ENCODE peak calls at places on chromosomes 5 and 9, in ten cellular contexts. One of them, this sample, is unnamed. For H3K4me1, the result is how much of the 10 kb centered on the place peaks cover.

GRCh38 chr5:173498286-173498685 is 118.2 kb downstream of the BOD1 start:
- DNase-seq in A549: no peak
- DNase-seq in HepG2: no peak
- DNase-seq in K562: no peak
- DNase-seq in ovary: no peak
- DNase-seq in suprapubic skin: no peak
- DNase-seq in upper lobe of left lung: no peak
- DNase-seq in stomach: no peak
- DNase-seq in tibial nerve: no peak
- DNase-seq in H1: peak
- DNase-seq in this sample: no peak

GRCh38 chr5:138439537-138440225 is 824 bp downstream of the REEP2 start:
- DNase-seq in A549: no peak
- DNase-seq in HepG2: no peak
- DNase-seq in K562: peak
- DNase-seq in ovary: peak
- DNase-seq in suprapubic skin: no peak
- DNase-seq in upper lobe of left lung: no peak
- DNase-seq in stomach: no peak
- DNase-seq in tibial nerve: no peak
- DNase-seq in H1: peak
- DNase-seq in this sample: no peak

GRCh38 chr9:4814913-4815312 is 22.2 kb downstream of the RCL1 start:
- DNase-seq in A549: no peak
- DNase-seq in HepG2: no peak
- DNase-seq in K562: no peak
- DNase-seq in ovary: no peak
- DNase-seq in suprapubic skin: no peak
- DNase-seq in upper lobe of left lung: no peak
- DNase-seq in stomach: no peak
- DNase-seq in tibial nerve: no peak
- DNase-seq in H1: no peak
- DNase-seq in this sample: no peak

GRCh38 chr5:22044229-22044628 is 808.9 kb downstream of the CDH12 start:
- DNase-seq in A549: no peak
- DNase-seq in HepG2: no peak
- DNase-seq in K562: no peak
- DNase-seq in ovary: no peak
- DNase-seq in suprapubic skin: no peak
- DNase-seq in upper lobe of left lung: no peak
- DNase-seq in stomach: no peak
- DNase-seq in tibial nerve: no peak
- DNase-seq in H1: no peak
- DNase-seq in this sample: no peak

GRCh38 chr5:36232533-36232932 is 9.2 kb downstream of the NADK2 start:
- DNase-seq in A549: no peak
- DNase-seq in HepG2: no peak
- DNase-seq in K562: no peak
- DNase-seq in ovary: no peak
- DNase-seq in suprapubic skin: no peak
- DNase-seq in upper lobe of left lung: no peak
- DNase-seq in stomach: no peak
- DNase-seq in tibial nerve: no peak
- DNase-seq in H1: no peak
- DNase-seq in this sample: no peak

GRCh38 chr5:32027717-32028321 is 146.3 kb downstream of the GOLPH3 start:
- DNase-seq in A549: peak
- DNase-seq in HepG2: peak
- DNase-seq in K562: no peak
- DNase-seq in ovary: peak
- DNase-seq in suprapubic skin: no peak
- DNase-seq in upper lobe of left lung: peak
- DNase-seq in stomach: no peak
- DNase-seq in tibial nerve: peak
- DNase-seq in H1: no peak
- DNase-seq in this sample: peak

GRCh38 chr9:136563646-136564321 is 17.9 kb upstream of the NOTCH1 start:
- DNase-seq in A549: no peak
- DNase-seq in HepG2: no peak
- DNase-seq in K562: no peak
- DNase-seq in ovary: no peak
- DNase-seq in suprapubic skin: no peak
- DNase-seq in upper lobe of left lung: no peak
- DNase-seq in stomach: no peak
- DNase-seq in tibial nerve: no peak
- DNase-seq in H1: no peak
- DNase-seq in this sample: no peak

GRCh38 chr9:136681029-136681428 is 6.2 kb downstream of the AGPAT2 start:
- DNase-seq in A549: no peak
- DNase-seq in HepG2: no peak
- DNase-seq in K562: no peak
- DNase-seq in ovary: no peak
- DNase-seq in suprapubic skin: no peak
- DNase-seq in upper lobe of left lung: no peak
- DNase-seq in stomach: no peak
- DNase-seq in tibial nerve: no peak
- DNase-seq in H1: no peak
- DNase-seq in this sample: no peak

GRCh38 chr9:68947015-68947414 is 66.9 kb downstream of the PRKACG start:
- DNase-seq in A549: no peak
- DNase-seq in HepG2: no peak
- DNase-seq in K562: no peak
- DNase-seq in ovary: no peak
- DNase-seq in suprapubic skin: no peak
- DNase-seq in upper lobe of left lung: no peak
- DNase-seq in stomach: no peak
- DNase-seq in tibial nerve: no peak
- DNase-seq in H1: peak
- DNase-seq in this sample: no peak

GRCh38 chr5:110045153-110045552 is 355.4 kb downstream of the MAN2A1 start:
- DNase-seq in A549: no peak
- DNase-seq in HepG2: no peak
- DNase-seq in K562: no peak
- DNase-seq in ovary: no peak
- DNase-seq in suprapubic skin: no peak
- DNase-seq in upper lobe of left lung: no peak
- DNase-seq in stomach: no peak
- DNase-seq in tibial nerve: no peak
- DNase-seq in H1: no peak
- DNase-seq in this sample: no peak

GRCh38 chr5:141934099-141934844 is 10.6 kb downstream of the DELE1 start:
- DNase-seq in A549: no peak
- DNase-seq in HepG2: no peak
- DNase-seq in K562: no peak
- DNase-seq in ovary: no peak
- DNase-seq in suprapubic skin: no peak
- DNase-seq in upper lobe of left lung: no peak
- DNase-seq in stomach: peak
- DNase-seq in tibial nerve: no peak
- DNase-seq in H1: no peak
- DNase-seq in this sample: no peak

GRCh38 chr5:148543727-148544126 is 110.6 kb downstream of the HTR4 start:
- DNase-seq in A549: no peak
- DNase-seq in HepG2: no peak
- DNase-seq in K562: no peak
- DNase-seq in ovary: no peak
- DNase-seq in suprapubic skin: no peak
- DNase-seq in upper lobe of left lung: no peak
- DNase-seq in stomach: no peak
- DNase-seq in tibial nerve: no peak
- DNase-seq in H1: no peak
- DNase-seq in this sample: no peak

GRCh38 chr5:23419115-23419514 is 88.3 kb upstream of the PRDM9 start:
- DNase-seq in A549: peak
- DNase-seq in HepG2: no peak
- DNase-seq in K562: no peak
- DNase-seq in ovary: no peak
- DNase-seq in suprapubic skin: no peak
- DNase-seq in upper lobe of left lung: no peak
- DNase-seq in stomach: no peak
- DNase-seq in tibial nerve: no peak
- DNase-seq in H1: no peak
- DNase-seq in this sample: no peak
- TF ChIP-seq EP300 in A549: no peak
- TF ChIP-seq EP300 in HepG2: no peak
- TF ChIP-seq EP300 in K562: no peak
- TF ChIP-seq EP300 in ovary: no peak
- TF ChIP-seq EP300 in suprapubic skin: no peak
- TF ChIP-seq EP300 in upper lobe of left lung: no peak
- TF ChIP-seq EP300 in stomach: no peak
- TF ChIP-seq EP300 in tibial nerve: no peak
- TF ChIP-seq EP300 in H1: no peak
- TF ChIP-seq EP300 in this sample: no peak

GRCh38 chr9:111898331-111899096 is 1.9 kb downstream of the UGCG start:
- DNase-seq in A549: no peak
- DNase-seq in HepG2: no peak
- DNase-seq in K562: no peak
- DNase-seq in ovary: no peak
- DNase-seq in suprapubic skin: no peak
- DNase-seq in upper lobe of left lung: no peak
- DNase-seq in stomach: no peak
- DNase-seq in tibial nerve: no peak
- DNase-seq in H1: no peak
- DNase-seq in this sample: no peak
- H3K4me1 ChIP-seq in A549: under half
- H3K4me1 ChIP-seq in HepG2: half or more
- H3K4me1 ChIP-seq in K562: under half
- H3K4me1 ChIP-seq in ovary: under half
- H3K4me1 ChIP-seq in suprapubic skin: half or more
- H3K4me1 ChIP-seq in upper lobe of left lung: under half
- H3K4me1 ChIP-seq in stomach: under half
- H3K4me1 ChIP-seq in tibial nerve: half or more
- H3K4me1 ChIP-seq in H1: under half
- H3K4me1 ChIP-seq in this sample: half or more

DNA sequence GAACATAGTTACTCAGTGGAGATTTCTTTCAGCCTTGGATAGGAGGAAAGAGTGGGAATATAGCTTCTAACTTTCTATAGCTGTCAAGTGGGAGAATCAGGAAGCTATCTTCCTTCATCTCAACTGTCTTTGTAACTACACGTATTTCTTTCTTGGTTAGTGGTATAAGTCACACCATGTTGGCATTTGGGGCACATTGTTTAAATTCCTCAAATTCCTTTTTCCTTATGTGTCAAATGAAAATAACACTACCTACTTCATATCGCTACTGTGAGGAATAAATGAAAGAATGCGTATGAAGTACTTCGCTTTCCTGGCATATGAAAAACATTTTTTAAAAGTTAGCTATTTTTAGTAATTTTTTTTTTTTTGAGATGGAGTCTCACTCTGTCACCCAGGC is 1082.5 kb upstream of the WWC1 start:
- DNase-seq in A549: peak
- DNase-seq in HepG2: no peak
- DNase-seq in K562: no peak
- DNase-seq in ovary: no peak
- DNase-seq in suprapubic skin: no peak
- DNase-seq in upper lobe of left lung: no peak
- DNase-seq in stomach: no peak
- DNase-seq in tibial nerve: no peak
- DNase-seq in H1: no peak
- DNase-seq in this sample: no peak
- TF ChIP-seq EP300 in A549: no peak
- TF ChIP-seq EP300 in HepG2: no peak
- TF ChIP-seq EP300 in K562: no peak
- TF ChIP-seq EP300 in ovary: no peak
- TF ChIP-seq EP300 in suprapubic skin: no peak
- TF ChIP-seq EP300 in upper lobe of left lung: no peak
- TF ChIP-seq EP300 in stomach: no peak
- TF ChIP-seq EP300 in tibial nerve: no peak
- TF ChIP-seq EP300 in H1: no peak
- TF ChIP-seq EP300 in this sample: no peak

GRCh38 chr9:14346826-14347407 is 33.0 kb upstream of the NFIB start:
- DNase-seq in A549: no peak
- DNase-seq in HepG2: no peak
- DNase-seq in K562: no peak
- DNase-seq in ovary: peak
- DNase-seq in suprapubic skin: no peak
- DNase-seq in upper lobe of left lung: no peak
- DNase-seq in stomach: no peak
- DNase-seq in tibial nerve: no peak
- DNase-seq in H1: peak
- DNase-seq in this sample: no peak

GRCh38 chr9:14348241-14349140 is 34.5 kb upstream of the NFIB start:
- DNase-seq in A549: no peak
- DNase-seq in HepG2: no peak
- DNase-seq in K562: no peak
- DNase-seq in ovary: no peak
- DNase-seq in suprapubic skin: no peak
- DNase-seq in upper lobe of left lung: no peak
- DNase-seq in stomach: no peak
- DNase-seq in tibial nerve: no peak
- DNase-seq in H1: peak
- DNase-seq in this sample: no peak

GRCh38 chr9:14346301-14346721 is 32.4 kb upstream of the NFIB start:
- DNase-seq in A549: no peak
- DNase-seq in HepG2: no peak
- DNase-seq in K562: no peak
- DNase-seq in ovary: no peak
- DNase-seq in suprapubic skin: no peak
- DNase-seq in upper lobe of left lung: no peak
- DNase-seq in stomach: no peak
- DNase-seq in tibial nerve: no peak
- DNase-seq in H1: no peak
- DNase-seq in this sample: no peak

GRCh38 chr9:14349141-14349817 is 35.3 kb upstream of the NFIB start:
- DNase-seq in A549: no peak
- DNase-seq in HepG2: no peak
- DNase-seq in K562: no peak
- DNase-seq in ovary: no peak
- DNase-seq in suprapubic skin: no peak
- DNase-seq in upper lobe of left lung: no peak
- DNase-seq in stomach: no peak
- DNase-seq in tibial nerve: no peak
- DNase-seq in H1: no peak
- DNase-seq in this sample: no peak

GRCh38 chr9:14347408-14348224 is 33.7 kb upstream of the NFIB start:
- DNase-seq in A549: peak
- DNase-seq in HepG2: no peak
- DNase-seq in K562: no peak
- DNase-seq in ovary: peak
- DNase-seq in suprapubic skin: no peak
- DNase-seq in upper lobe of left lung: no peak
- DNase-seq in stomach: no peak
- DNase-seq in tibial nerve: no peak
- DNase-seq in H1: peak
- DNase-seq in this sample: peak
- H3K4me1 ChIP-seq in A549: under half
- H3K4me1 ChIP-seq in HepG2: under half
- H3K4me1 ChIP-seq in K562: under half
- H3K4me1 ChIP-seq in ovary: under half
- H3K4me1 ChIP-seq in suprapubic skin: half or more
- H3K4me1 ChIP-seq in upper lobe of left lung: under half
- H3K4me1 ChIP-seq in stomach: under half
- H3K4me1 ChIP-seq in tibial nerve: half or more
- H3K4me1 ChIP-seq in H1: under half
- H3K4me1 ChIP-seq in this sample: under half

This sample was measured in sigmoid colon.